ENCODE peak calls at places on chromosome 20, in four cellular contexts. K, E, R and Q are unnamed samples.
A peak's percentile ranks its signal among the peaks of the same experiment; 100 is the strongest.

GRCh38 chr20:57614490-57615471 is 5.4 kb downstream of the ZBP1 start:
- DNase-seq in K (no peak), E (no peak), R (no peak), Q (no peak)

GRCh38 chr20:44911264-44911921 is 1.5 kb downstream of the PABPC1L start:
- DNase-seq in K (peak; percentile 43), E (no peak), R (no peak), Q (no peak)

GRCh38 chr20:189611-190010 is at the start of gene DEFB128:
- DNase-seq in K (no peak), E (no peak), R (no peak), Q (no peak)

GRCh38 chr20:10935658-10936057 is 261.9 kb upstream of the JAG1 start:
- DNase-seq in K (no peak), E (no peak), R (no peak), Q (no peak)

GRCh38 chr20:63481503-63481902 is 9.0 kb upstream of the KCNQ2 start:
- DNase-seq in K (no peak), E (no peak), R (no peak), Q (no peak)

GRCh38 chr20:37411408-37412306 is 65.7 kb downstream of the SRC start:
- DNase-seq in K (no peak), E (no peak), R (no peak), Q (no peak)

GRCh38 chr20:60630609-60631008 is 621.5 kb upstream of the CDH4 start:
- DNase-seq in K (no peak), E (no peak), R (no peak), Q (no peak)

GRCh38 chr20:2688041-2688591 is 4.5 kb upstream of the EBF4 start:
- DNase-seq in K (peak; percentile 79), E (no peak), R (peak; percentile 45), Q (no peak)

GRCh38 chr20:40654876-40655275 is 34.2 kb downstream of the MAFB start:
- DNase-seq in K (no peak), E (no peak), R (no peak), Q (no peak)

GRCh38 chr20:43910564-43910963 is 4.1 kb upstream of the TOX2 start:
- DNase-seq in K (no peak), E (no peak), R (no peak), Q (no peak)

GRCh38 chr20:19013907-19014306 is 198.5 kb upstream of the SLC24A3 start:
- DNase-seq in K (no peak), E (no peak), R (no peak), Q (no peak)

GRCh38 chr20:22371843-22372242 is 212.5 kb downstream of the FOXA2 start:
- DNase-seq in K (no peak), E (no peak), R (no peak), Q (no peak)

GRCh38 chr20:46746972-46747371 is 37.5 kb downstream of the SLC2A10 start:
- DNase-seq in K (no peak), E (no peak), R (no peak), Q (no peak)

GRCh38 chr20:62064788-62065668 is 653 bp downstream of the TAF4 start:
- DNase-seq in K (no peak), E (no peak), R (no peak), Q (no peak)

GRCh38 chr20:52410182-52410647 is 218.6 kb upstream of the ZFP64 start:
- DNase-seq in K (peak; percentile 48), E (no peak), R (no peak), Q (no peak)

GRCh38 chr20:58019027-58019849 is 209.2 kb downstream of the ANKRD60 start:
- DNase-seq in K (no peak), E (no peak), R (no peak), Q (no peak)

GRCh38 chr20:62953839-62954703 is 1.6 kb downstream of the SLC17A9 start:
- DNase-seq in K (peak; percentile 49), E (peak; percentile 52), R (peak; percentile 59), Q (peak; percentile 62)

GRCh38 chr20:54128175-54128574 is 45.6 kb downstream of the CYP24A1 start:
- DNase-seq in K (no peak), E (no peak), R (no peak), Q (no peak)

GRCh38 chr20:31550099-31550498 is 35.9 kb downstream of the HM13 start:
- DNase-seq in K (no peak), E (no peak), R (no peak), Q (no peak)

GRCh38 chr20:4371623-4372246 is 350.0 kb upstream of the PRND start:
- DNase-seq in K (no peak), E (no peak), R (no peak), Q (no peak)

GRCh38 chr20:36271639-36272546 is 34.2 kb upstream of the DLGAP4 start:
- DNase-seq in K (no peak), E (no peak), R (no peak), Q (no peak)

GRCh38 chr20:298755-299391 is 1.5 kb downstream of the ZCCHC3 start:
- DNase-seq in K (no peak), E (no peak), R (no peak), Q (no peak)

GRCh38 chr20:44582321-44583025 is at the start of gene PKIG:
- DNase-seq in K (no peak), E (no peak), R (no peak), Q (no peak)

GRCh38 chr20:63861981-63862901 is 943 bp downstream of the ABHD16B start:
- DNase-seq in K (no peak), E (no peak), R (no peak), Q (no peak)

GRCh38 chr20:35702051-35702823 is 3.0 kb downstream of the ROMO1 start:
- DNase-seq in K (no peak), E (no peak), R (no peak), Q (no peak)

GRCh38 chr20:15905661-15906060 is 667.6 kb downstream of the KIF16B start:
- DNase-seq in K (no peak), E (no peak), R (no peak), Q (no peak)